ENCODE peak calls at places on chromosomes 7 and 10, in four cellular contexts. X is CD4-positive, alpha-beta T cell; W is SJSA1; M is AG04450. J is an unnamed sample.

GRCh38 chr7:79241288-79242055 is 212.0 kb downstream of the MAGI2 start:
- DNase-seq in W (peak), X (no peak), M (peak), J (no peak)

GRCh38 chr7:2542011-2542923 is 13.1 kb downstream of the BRAT1 start:
- DNase-seq in W (no peak), X (no peak), M (no peak), J (no peak)

GRCh38 chr10:124730790-124731189 is 13.4 kb downstream of the FAM53B start:
- DNase-seq in M (no peak), X (no peak), W (no peak), J (no peak)

GRCh38 chr7:5284304-5285281 is 1.9 kb downstream of the SLC29A4 start:
- DNase-seq in X (no peak), W (peak), M (no peak), J (no peak)

GRCh38 chr7:84384417-84384816 is 189.8 kb upstream of the SEMA3A start:
- DNase-seq in X (no peak), M (no peak), W (no peak), J (no peak)

GRCh38 chr10:68154211-68154497 is 44.9 kb downstream of the MYPN start:
- DNase-seq in M (peak), W (no peak), X (no peak), J (no peak)

GRCh38 chr7:108001759-108002725 is 919 bp downstream of the LAMB1 start:
- DNase-seq in W (peak), M (no peak), X (no peak), J (no peak)

GRCh38 chr7:46603296-46603701 is 682.2 kb upstream of the IGFBP3 start:
- DNase-seq in M (no peak), W (no peak), X (no peak), J (no peak)

GRCh38 chr10:77943086-77943901 is 16.7 kb upstream of the DLG5 start:
- DNase-seq in W (peak), M (no peak), X (no peak), J (peak)

GRCh38 chr10:101887762-101888161 is 44.2 kb upstream of the KCNIP2 start:
- DNase-seq in W (no peak), M (no peak), X (no peak), J (no peak)

GRCh38 chr7:158423190-158423555 is 164.4 kb downstream of the PTPRN2 start:
- DNase-seq in X (no peak), W (no peak), M (no peak), J (no peak)

GRCh38 chr10:86306628-86307278 is 59.8 kb downstream of the GRID1 start:
- DNase-seq in X (no peak), W (peak), M (no peak), J (no peak)

GRCh38 chr10:72740526-72740925 is 48.6 kb downstream of the MCU start:
- DNase-seq in X (no peak), M (no peak), W (no peak), J (no peak)

GRCh38 chr10:69902835-69903535 is 101.3 kb downstream of the COL13A1 start:
- DNase-seq in X (no peak), W (no peak), M (no peak), J (no peak)

GRCh38 chr7:134710854-134711624 is 64.4 kb downstream of the BPGM start:
- DNase-seq in X (peak), M (no peak), W (peak), J (no peak)

GRCh38 chr7:66921918-66922486 is 977 bp downstream of the TMEM248 start:
- DNase-seq in X (peak), M (no peak), W (peak), J (no peak)

GRCh38 chr7:41886906-41887311 is 184.0 kb upstream of the INHBA start:
- DNase-seq in M (peak), X (no peak), W (peak), J (no peak)

GRCh38 chr7:129264534-129264933 is 39.7 kb downstream of the AHCYL2 start:
- DNase-seq in X (no peak), W (peak), M (no peak), J (no peak)

GRCh38 chr10:49322371-49323170 is 23.6 kb downstream of the C10orf71 start:
- DNase-seq in X (no peak), W (no peak), M (no peak), J (no peak)
- H3K27ac ChIP-seq in X (no peak), W (no peak), M (no peak), J (no peak)

GRCh38 chr7:80869821-80870751 is 48.8 kb downstream of the SEMA3C start:
- DNase-seq in X (no peak), W (no peak), M (no peak), J (no peak)

GRCh38 chr7:80869385-80869784 is 49.5 kb downstream of the SEMA3C start:
- DNase-seq in W (no peak), M (no peak), X (no peak), J (no peak)

GRCh38 chr7:80873140-80873539 is 45.7 kb downstream of the SEMA3C start:
- DNase-seq in X (no peak), W (no peak), M (no peak), J (no peak)

GRCh38 chr7:80875537-80876120 is 43.2 kb downstream of the SEMA3C start:
- DNase-seq in X (no peak), M (no peak), W (no peak), J (no peak)

DNA sequence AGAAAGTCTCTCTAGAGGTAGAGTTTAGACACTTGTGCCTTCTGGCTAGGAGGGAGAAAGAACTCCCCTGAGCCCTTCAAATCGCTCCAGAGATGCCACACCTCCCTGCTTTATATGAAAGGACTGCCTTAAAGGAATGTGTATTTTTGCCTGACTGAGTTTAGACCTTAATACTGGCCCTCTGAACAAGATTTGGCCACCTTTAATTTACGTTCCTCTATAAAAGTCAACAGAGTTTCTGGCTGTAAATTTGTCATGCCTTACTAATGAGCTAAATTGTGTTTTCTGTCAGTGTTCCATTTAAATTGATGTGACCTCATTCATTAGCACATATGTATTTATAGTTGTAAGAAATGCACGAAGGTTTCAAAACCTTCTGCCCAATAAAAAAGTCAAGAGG is 48.0 kb downstream of the SEMA3C start:
- DNase-seq in W (no peak), M (no peak), X (no peak), J (no peak)
- H3K27ac ChIP-seq in W (no peak), M (no peak), X (no peak), J (peak)

GRCh38 chr7:102426268-102427031 is 6.9 kb upstream of the ORAI2 start:
- DNase-seq in X (peak), W (no peak), M (no peak), J (no peak)
- H3K27ac ChIP-seq in X (peak), W (no peak), M (no peak), J (no peak)

DNA sequence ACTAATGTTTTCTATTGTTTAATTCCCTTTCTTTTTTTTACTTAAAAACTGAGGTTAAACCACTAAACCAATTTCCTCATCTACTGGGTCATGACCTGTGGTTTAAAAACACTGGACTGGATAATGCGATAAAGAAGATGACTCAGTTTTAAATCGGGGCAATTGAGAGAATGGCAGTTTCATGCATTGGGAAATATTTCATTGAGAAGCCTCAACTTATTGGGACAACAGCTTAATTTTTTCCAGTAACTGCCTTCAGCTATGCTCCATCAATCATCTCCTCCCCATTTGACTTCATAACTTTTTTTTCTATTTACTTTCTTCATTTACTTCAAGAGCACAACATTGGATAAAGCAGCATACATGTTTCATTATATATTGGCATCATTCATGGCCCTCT is 61.8 kb upstream of the MET start:
- DNase-seq in W (no peak), X (no peak), M (no peak), J (no peak)
- H3K27ac ChIP-seq in W (no peak), X (no peak), M (no peak), J (no peak)

DNA sequence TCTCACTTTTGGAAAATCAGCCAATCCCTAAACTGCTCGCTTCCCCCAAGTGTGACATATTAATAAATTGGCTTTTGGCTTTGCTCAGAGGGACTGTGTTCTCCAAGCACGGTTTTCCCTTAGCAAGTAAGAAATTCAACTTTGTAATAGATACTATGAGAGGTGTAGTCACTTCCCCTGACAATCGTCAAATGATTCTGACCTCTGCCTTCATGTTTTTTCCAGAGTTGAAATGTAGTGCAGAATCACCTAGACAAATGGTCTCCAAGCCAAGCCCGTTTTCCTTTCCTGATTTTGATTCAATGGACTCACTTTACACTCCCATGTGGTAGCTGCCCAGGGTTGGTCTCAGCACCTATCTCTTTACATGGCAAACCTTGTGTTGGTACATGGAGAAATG is 99.1 kb downstream of the ARL4A start:
- DNase-seq in W (no peak), M (no peak), X (no peak), J (no peak)
- H3K27ac ChIP-seq in W (no peak), M (no peak), X (no peak), J (no peak)

DNA sequence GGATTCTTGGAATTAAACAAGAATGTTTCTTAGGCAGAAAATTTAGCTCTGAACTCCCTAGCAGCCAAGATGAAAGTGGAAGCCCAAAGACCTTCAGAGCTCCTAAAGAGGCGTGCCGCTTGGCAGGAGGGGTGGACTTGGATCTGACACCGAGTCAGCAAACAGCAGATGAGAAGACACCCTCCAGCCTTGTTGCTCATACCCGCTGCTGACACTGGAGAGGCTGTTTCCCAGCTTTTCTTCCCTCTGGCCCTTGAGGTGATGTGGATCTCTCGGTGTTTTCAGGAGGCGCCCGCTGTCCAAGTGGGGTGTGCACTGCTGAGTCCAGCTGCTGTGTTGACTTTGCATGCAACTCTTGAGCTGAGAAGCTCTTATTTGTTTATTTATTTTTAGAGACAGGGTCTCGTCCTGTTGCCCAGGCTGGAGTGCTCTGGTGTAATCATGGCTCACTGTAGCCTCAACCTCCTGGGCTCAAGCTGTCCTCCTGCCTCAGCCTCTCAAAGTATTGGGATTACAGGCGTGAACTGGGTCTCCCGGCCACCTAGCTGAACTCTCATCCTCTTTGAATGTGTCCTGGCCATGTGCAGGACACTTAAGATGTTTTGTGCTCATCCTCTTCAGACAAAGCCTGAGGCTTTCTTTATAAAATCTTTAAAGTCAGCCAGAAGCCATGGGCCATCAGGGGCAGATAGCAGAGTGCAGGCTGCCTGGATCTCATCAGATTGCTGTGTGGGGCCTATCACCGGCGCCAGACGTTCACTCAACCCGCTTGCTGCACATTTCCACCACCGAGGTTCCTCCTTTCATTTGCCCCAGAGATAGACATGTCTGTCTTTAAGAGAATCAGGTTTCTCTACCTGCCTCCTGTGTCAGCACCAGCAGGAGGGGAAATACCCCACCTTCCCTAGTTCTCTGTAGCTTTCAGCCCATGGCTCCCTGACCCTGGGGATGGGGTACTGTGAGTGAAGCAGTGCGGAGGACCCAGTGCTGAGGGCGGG is 21.7 kb downstream of the SLC18A2 start:
- DNase-seq in X (no peak), M (no peak), W (no peak), J (no peak)
- H3K27ac ChIP-seq in X (no peak), M (no peak), W (no peak), J (no peak)

GRCh38 chr7:43655584-43655983 is 72.7 kb downstream of the STK17A start:
- DNase-seq in X (no peak), M (no peak), W (no peak), J (no peak)

GRCh38 chr7:43656997-43657396 is 72.3 kb downstream of the COA1 start:
- DNase-seq in W (no peak), X (no peak), M (no peak), J (no peak)

GRCh38 chr7:43658718-43659548 is 70.4 kb downstream of the COA1 start:
- DNase-seq in W (peak), X (no peak), M (no peak), J (no peak)

GRCh38 chr7:43660141-43660540 is 69.2 kb downstream of the COA1 start:
- DNase-seq in W (no peak), X (no peak), M (no peak), J (no peak)

GRCh38 chr7:43659549-43659896 is 69.8 kb downstream of the COA1 start:
- DNase-seq in W (no peak), M (no peak), X (no peak), J (no peak)
- H3K27ac ChIP-seq in W (peak), M (peak), X (no peak), J (peak)

DNA sequence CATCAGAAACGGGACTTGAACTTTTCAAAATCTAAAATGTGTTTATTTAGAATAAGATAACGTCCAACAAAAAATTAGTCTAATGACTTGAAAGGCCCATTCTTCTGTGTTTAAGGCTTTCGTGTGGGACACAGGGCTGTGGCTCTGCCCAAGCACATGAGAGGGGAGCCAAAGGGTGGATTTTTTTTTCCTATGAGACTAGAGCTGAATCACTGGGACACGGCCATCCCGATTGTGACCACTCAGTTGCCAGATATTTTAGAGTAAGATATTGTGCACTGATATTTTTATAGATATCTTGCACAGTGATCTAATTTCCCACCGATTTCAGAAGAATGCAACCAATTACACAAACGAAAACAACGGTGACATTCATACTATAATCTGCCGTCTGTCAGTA is 99.9 kb downstream of the ANK3 start:
- DNase-seq in X (no peak), M (no peak), W (no peak), J (no peak)
- H3K27ac ChIP-seq in X (no peak), M (no peak), W (no peak), J (no peak)

GRCh38 chr10:89001428-89002072 is 11.0 kb downstream of the FAS start:
- DNase-seq in X (no peak), M (no peak), W (no peak), J (no peak)
- H3K27ac ChIP-seq in X (no peak), M (no peak), W (no peak), J (no peak)

DNA sequence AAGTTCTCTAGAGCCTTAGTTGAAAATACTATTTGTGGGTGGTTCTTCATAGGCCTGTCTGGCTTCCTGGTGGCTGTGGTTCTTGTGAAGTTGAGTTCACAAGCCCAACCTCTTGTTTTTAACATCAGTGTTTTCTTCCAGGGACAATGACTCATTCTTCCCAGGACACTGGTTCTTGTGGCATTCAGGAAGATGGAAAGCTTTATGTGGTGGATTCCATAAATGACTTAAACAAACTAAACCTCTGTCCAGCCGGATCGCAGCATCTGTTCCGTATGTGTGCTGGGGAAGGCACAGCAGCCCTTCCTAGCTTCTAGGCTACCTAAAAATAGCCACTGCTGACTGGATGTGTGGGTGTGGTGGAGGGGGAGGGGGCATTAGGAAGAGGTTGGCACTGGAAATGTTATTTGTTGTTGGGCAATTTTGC is 3.9 kb downstream of the LSMEM1 start:
- DNase-seq in W (peak), M (peak), X (no peak), J (peak)
- H3K27ac ChIP-seq in W (peak), M (peak), X (no peak), J (no peak)

J was measured in epithelial cell of prostate.